ENCODE peak calls at places on chromosomes 5 and 9, in four cellular contexts. I is uterus; L is stimulated activated CD4-positive, alpha-beta T cell treated with anti-CD3 and anti-CD28 coated beads, TNF-alpha, amount 100 ng/mL, for 24 hours; A is KBM-7. N is an unnamed sample.
A peak's percentile ranks its signal among the peaks of the same experiment; 100 is the strongest.

GRCh38 chr9:101264727-101265126 is 120.1 kb downstream of the BAAT start:
- DNase-seq in L (no peak), I (no peak), A (no peak), N (no peak)

GRCh38 chr9:3868012-3868411 is 342.2 kb upstream of the RFX3 start:
- DNase-seq in A (no peak), L (no peak), I (no peak), N (no peak)

GRCh38 chr5:79173626-79174025 is 62.0 kb downstream of the BHMT start:
- DNase-seq in I (no peak), L (no peak), A (no peak), N (no peak)

GRCh38 chr9:134943411-134943810 is 25.7 kb upstream of the FCN1 start:
- DNase-seq in I (no peak), L (no peak), A (no peak), N (no peak)

GRCh38 chr5:103364074-103364473 is 105.5 kb downstream of the MACIR start:
- DNase-seq in L (no peak), I (no peak), A (no peak), N (no peak)

GRCh38 chr9:96150324-96151023 is 151.5 kb downstream of the HSD17B3 start:
- DNase-seq in A (peak; percentile 45), L (peak; percentile 10), I (no peak), N (peak; percentile 3)

GRCh38 chr9:121609845-121610637 is 41.4 kb upstream of the DAB2IP start:
- DNase-seq in I (peak; percentile 75), A (no peak), L (no peak), N (no peak)

GRCh38 chr9:76379494-76379893 is 14.7 kb downstream of the RFK start:
- DNase-seq in A (no peak), I (no peak), L (no peak), N (no peak)

GRCh38 chr9:87871425-87872078 is 11.1 kb upstream of the SPATA31E1 start:
- DNase-seq in L (no peak), I (no peak), A (no peak), N (no peak)

GRCh38 chr5:27450607-27451006 is 412.2 kb upstream of the CDH9 start:
- DNase-seq in A (no peak), L (no peak), I (no peak), N (no peak)

GRCh38 chr9:4979224-4979623 is 5.8 kb upstream of the JAK2 start:
- DNase-seq in I (no peak), A (no peak), L (no peak), N (no peak)

GRCh38 chr9:69027355-69028097 is 8.0 kb upstream of the FXN start:
- DNase-seq in A (peak; percentile 82), I (no peak), L (peak; percentile 19), N (no peak)

GRCh38 chr5:149583394-149583793 is 2.1 kb downstream of the ARHGEF37 start:
- DNase-seq in A (no peak), L (no peak), I (peak; percentile 38), N (no peak)

GRCh38 chr5:38673671-38674071 is 117.2 kb upstream of the LIFR start:
- DNase-seq in A (no peak), I (no peak), L (no peak), N (no peak)

GRCh38 chr5:58649716-58650115 is 66.8 kb downstream of the RAB3C start:
- DNase-seq in I (no peak), A (no peak), L (no peak), N (no peak)

GRCh38 chr5:169411016-169411788 is 110.3 kb upstream of the SLIT3 start:
- DNase-seq in I (no peak), L (no peak), A (no peak), N (no peak)

GRCh38 chr5:43730832-43731342 is 127.9 kb downstream of the NNT start:
- DNase-seq in L (no peak), I (no peak), A (no peak), N (no peak)

GRCh38 chr5:120055858-120056257 is 408.2 kb upstream of the PRR16 start:
- DNase-seq in A (no peak), L (no peak), I (no peak), N (no peak)

GRCh38 chr5:181167814-181168488 is 20.6 kb downstream of the OR2V2 start:
- DNase-seq in L (no peak), I (no peak), A (peak; percentile 54), N (no peak)

N was measured in activated T-helper 9 cell treated with anti-CD3 and anti-CD28 coated beads, Interleukin-2, amount 50 U/mL, for 16 hours.